ENCODE peak calls at places on chromosome 17, in four cellular contexts. D is hippocampal formation, Z is right atrium auricular region, L is smooth muscle cell of the brain vasculature. S is an unnamed sample.
A peak's percentile ranks its signal among the peaks of the same experiment; 100 is the strongest.

GRCh38 chr17:57567278-57567677 is 177.8 kb downstream of the CCDC182 start:
- DNase-seq in L (no peak), Z (no peak), D (no peak), S (no peak)

GRCh38 chr17:46199379-46199778 is 6.2 kb upstream of the KANSL1 start:
- DNase-seq in Z (no peak), L (no peak), D (no peak), S (no peak)

GRCh38 chr17:42686520-42687137 is 4.3 kb downstream of the CNTNAP1 start:
- DNase-seq in Z (no peak), L (no peak), D (no peak), S (no peak)

GRCh38 chr17:73639926-73640325 is 4.3 kb downstream of the SDK2 start:
- DNase-seq in D (no peak), Z (no peak), L (no peak), S (no peak)

GRCh38 chr17:53626286-53626685 is 196.4 kb upstream of the KIF2B start:
- DNase-seq in Z (no peak), L (no peak), D (no peak), S (no peak)

GRCh38 chr17:30720013-30720471 is 104.5 kb downstream of the CRLF3 start:
- DNase-seq in L (no peak), D (no peak), Z (peak; percentile 28), S (no peak)

GRCh38 chr17:14297161-14297851 is 3.6 kb upstream of the HS3ST3B1 start:
- DNase-seq in L (no peak), Z (no peak), D (no peak), S (no peak)

GRCh38 chr17:76027159-76027839 is at the start of gene EVPL:
- DNase-seq in Z (no peak), D (no peak), L (no peak), S (no peak)

GRCh38 chr17:49898547-49899490 is 51.0 kb upstream of the TAC4 start:
- DNase-seq in D (no peak), L (no peak), Z (no peak), S (no peak)

GRCh38 chr17:1562178-1562643 is 381 bp downstream of the PITPNA start:
- DNase-seq in L (no peak), Z (no peak), D (no peak), S (peak; percentile 74)

GRCh38 chr17:49567871-49568694 is 7.6 kb upstream of the NXPH3 start:
- DNase-seq in D (peak; percentile 82), L (no peak), Z (peak; percentile 93), S (peak; percentile 68)

GRCh38 chr17:27466748-27467375 is 10.6 kb downstream of the KSR1 start:
- DNase-seq in L (no peak), Z (no peak), D (no peak), S (no peak)

GRCh38 chr17:69951058-69951457 is 124.0 kb upstream of the KCNJ16 start:
- DNase-seq in L (no peak), Z (no peak), D (no peak), S (no peak)

GRCh38 chr17:42819939-42820535 is 4.0 kb downstream of the BECN1 start:
- DNase-seq in Z (no peak), L (no peak), D (no peak), S (no peak)

GRCh38 chr17:29043539-29044165 is 711 bp downstream of the PIPOX start:
- DNase-seq in D (no peak), L (no peak), Z (no peak), S (no peak)

GRCh38 chr17:72126575-72127486 is 6.0 kb downstream of the SOX9 start:
- DNase-seq in D (no peak), Z (no peak), L (no peak), S (no peak)

GRCh38 chr17:45680360-45680759 is 103.8 kb upstream of the CRHR1 start:
- DNase-seq in D (no peak), Z (no peak), L (no peak), S (no peak)

GRCh38 chr17:66716236-66717026 is 118.5 kb upstream of the CACNG5 start:
- DNase-seq in Z (peak; percentile 53), D (peak; percentile 20), L (no peak), S (no peak)

GRCh38 chr17:45730192-45730591 is 53.9 kb upstream of the CRHR1 start:
- DNase-seq in L (no peak), D (no peak), Z (no peak), S (no peak)

GRCh38 chr17:79325707-79326106 is 251.1 kb downstream of the ENGASE start:
- DNase-seq in L (peak; percentile 2), D (no peak), Z (no peak), S (no peak)

GRCh38 chr17:82436601-82437324 is 13.8 kb downstream of the CYBC1 start:
- DNase-seq in D (no peak), L (no peak), Z (no peak), S (no peak)

GRCh38 chr17:40950176-40950575 is 12.7 kb upstream of the KRT23 start:
- DNase-seq in L (no peak), D (no peak), Z (no peak), S (no peak)

GRCh38 chr17:57034807-57035754 is 50.0 kb upstream of the AKAP1 start:
- DNase-seq in D (no peak), Z (no peak), L (no peak), S (no peak)

GRCh38 chr17:60641810-60642220 is 35.8 kb upstream of the BCAS3 start:
- DNase-seq in D (peak; percentile 61), Z (peak; percentile 63), L (peak; percentile 74), S (peak; percentile 34)

GRCh38 chr17:50866261-50866949 is at the start of gene TOB1:
- DNase-seq in D (peak; percentile 99), L (peak; percentile 86), Z (peak; percentile 97), S (peak; percentile 98)

GRCh38 chr17:66518108-66518507 is 215.7 kb downstream of the PRKCA start:
- DNase-seq in D (no peak), L (no peak), Z (no peak), S (no peak)

GRCh38 chr17:68198931-68199836 is 48.7 kb upstream of the AMZ2 start:
- DNase-seq in L (no peak), Z (no peak), D (no peak), S (no peak)

GRCh38 chr17:16013943-16014407 is 14.4 kb downstream of the TTC19 start:
- DNase-seq in Z (no peak), D (no peak), L (peak; percentile 45), S (no peak)

GRCh38 chr17:77836557-77837041 is 121.9 kb upstream of the TNRC6C start:
- DNase-seq in Z (no peak), L (no peak), D (no peak), S (no peak)

GRCh38 chr17:66493283-66494019 is 191.0 kb downstream of the PRKCA start:
- DNase-seq in D (no peak), L (no peak), Z (no peak), S (no peak)

GRCh38 chr17:68101992-68102758 is 66.6 kb downstream of the KPNA2 start:
- DNase-seq in Z (no peak), L (no peak), D (no peak), S (no peak)

GRCh38 chr17:61157246-61157887 is 242.3 kb upstream of the TBX2 start:
- DNase-seq in Z (no peak), D (peak; percentile 18), L (no peak), S (peak; percentile 16)

GRCh38 chr17:42317256-42317966 is 29.1 kb downstream of the STAT5A start:
- DNase-seq in L (no peak), Z (no peak), D (no peak), S (no peak)

GRCh38 chr17:75525806-75526554 is 483 bp downstream of the LLGL2 start:
- DNase-seq in Z (no peak), D (no peak), L (no peak), S (no peak)

GRCh38 chr17:50037321-50038107 is 18.4 kb upstream of the ITGA3 start:
- DNase-seq in D (no peak), L (peak; percentile 73), Z (no peak), S (no peak)

GRCh38 chr17:65531508-65532431 is 29.7 kb downstream of the AXIN2 start:
- DNase-seq in D (no peak), Z (peak; percentile 83), L (no peak), S (no peak)

S was measured in C1 segment of cervical spinal cord.